ENCODE peak calls at places on chromosomes 4 and X, in five cellular contexts. H, D, E, R and O are unnamed samples.

GRCh38 chrX:71871367-71871766 is 39.3 kb upstream of the NHSL2 start:
- DNase-seq in H (no peak), D (peak), E (no peak), R (no peak), O (no peak)

GRCh38 chr4:173415092-173415491 is 16.2 kb upstream of the SCRG1 start:
- DNase-seq in H (no peak), D (no peak), E (no peak), R (no peak), O (no peak)

GRCh38 chrX:150664290-150664689 is 28.9 kb upstream of the MTMR1 start:
- DNase-seq in H (no peak), D (no peak), E (peak), R (no peak), O (no peak)

GRCh38 chr4:175273995-175274753 is 356.0 kb downstream of the ADAM29 start:
- DNase-seq in H (no peak), D (peak), E (no peak), R (no peak), O (no peak)

GRCh38 chr4:112938461-112939058 is 110.9 kb upstream of the ANK2 start:
- DNase-seq in H (peak), D (peak), E (peak), R (no peak), O (peak)

GRCh38 chr4:69984030-69984443 is 11.7 kb upstream of the STATH start:
- DNase-seq in H (peak), D (no peak), E (no peak), R (no peak), O (no peak)

GRCh38 chr4:34932591-34932990 is 1311.7 kb downstream of the ARAP2 start:
- DNase-seq in H (peak), D (no peak), E (no peak), R (no peak), O (no peak)

GRCh38 chr4:53136954-53137353 is 228.9 kb downstream of the SCFD2 start:
- DNase-seq in H (no peak), D (no peak), E (no peak), R (no peak), O (no peak)

GRCh38 chr4:22434895-22435294 is 81.0 kb downstream of the ADGRA3 start:
- DNase-seq in H (peak), D (peak), E (peak), R (no peak), O (peak)

GRCh38 chr4:189021831-189022230 is 882.6 kb downstream of the TRIML1 start:
- DNase-seq in H (peak), D (peak), E (no peak), R (no peak), O (no peak)

GRCh38 chrX:119622356-119623232 is 16.4 kb upstream of the NKRF start:
- DNase-seq in H (no peak), D (peak), E (no peak), R (no peak), O (no peak)

GRCh38 chrX:71992711-71993110 is 82.1 kb downstream of the NHSL2 start:
- DNase-seq in H (no peak), D (no peak), E (no peak), R (no peak), O (no peak)

GRCh38 chrX:20461576-20461975 is 194.9 kb upstream of the RPS6KA3 start:
- DNase-seq in H (peak), D (peak), E (no peak), R (no peak), O (no peak)

GRCh38 chrX:146967296-146967695 is 152.8 kb upstream of the CXorf51A start:
- DNase-seq in H (no peak), D (no peak), E (no peak), R (no peak), O (no peak)

GRCh38 chr4:6324461-6324998 is 54.9 kb downstream of the WFS1 start:
- DNase-seq in H (no peak), D (no peak), E (no peak), R (no peak), O (no peak)

GRCh38 chr4:6327220-6327917 is 57.7 kb downstream of the WFS1 start:
- DNase-seq in H (peak), D (peak), E (peak), R (no peak), O (peak)

GRCh38 chr4:6325791-6326290 is 56.2 kb downstream of the WFS1 start:
- DNase-seq in H (no peak), D (no peak), E (no peak), R (no peak), O (no peak)

GRCh38 chr4:6326312-6327060 is 56.8 kb downstream of the WFS1 start:
- DNase-seq in H (no peak), D (no peak), E (no peak), R (no peak), O (no peak)

DNA sequence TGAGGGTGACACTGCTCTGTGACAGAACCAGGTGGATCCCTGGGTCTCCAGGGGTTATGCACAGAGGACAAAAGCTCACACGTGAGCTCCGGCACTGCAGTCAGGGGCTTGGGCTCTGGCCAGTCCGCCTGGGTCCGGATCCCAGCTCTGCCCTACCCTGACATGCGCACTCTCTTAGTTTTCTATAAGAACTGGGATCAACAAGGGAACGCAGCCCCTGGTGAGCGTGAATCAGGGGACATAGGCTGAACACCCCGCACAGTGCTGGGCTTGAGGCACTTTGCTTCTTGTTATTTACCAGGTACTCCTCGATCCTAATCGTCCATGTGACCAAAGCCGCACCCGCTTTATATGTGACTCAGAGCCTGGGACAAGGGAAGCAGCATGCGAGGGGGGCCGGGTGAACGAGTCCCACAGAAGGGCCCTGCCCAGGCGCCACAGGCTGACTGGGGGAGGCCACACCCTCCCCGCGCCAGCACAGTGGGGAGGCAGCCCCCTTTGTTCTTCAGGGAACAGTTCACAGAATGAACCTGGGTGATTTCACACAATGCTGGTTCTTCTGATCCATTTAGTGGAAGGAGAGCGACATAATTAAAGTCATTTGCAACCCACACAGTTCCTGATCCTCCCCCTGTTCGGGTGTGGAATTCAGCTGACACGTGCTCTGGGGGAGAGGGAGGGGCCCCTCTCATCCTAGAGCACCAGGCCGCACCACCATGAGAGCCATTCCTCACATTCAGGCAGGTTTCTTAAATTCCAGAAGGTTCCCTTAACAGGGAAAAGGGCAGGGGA is 55.5 kb downstream of the WFS1 start:
- DNase-seq in H (no peak), D (no peak), E (no peak), R (no peak), O (no peak)
- TF ChIP-seq RAD21 in H (no peak), D (no peak), E (no peak), R (no peak), O (no peak)

GRCh38 chrX:129596077-129596476 is 56.0 kb downstream of the OCRL start:
- DNase-seq in H (no peak), D (no peak), E (no peak), R (no peak), O (no peak)

GRCh38 chrX:129599499-129599898 is 55.3 kb downstream of the APLN start:
- DNase-seq in H (no peak), D (no peak), E (no peak), R (no peak), O (no peak)

GRCh38 chrX:129597905-129598304 is 56.9 kb downstream of the APLN start:
- DNase-seq in H (no peak), D (no peak), E (no peak), R (no peak), O (no peak)

GRCh38 chrX:129599996-129600395 is 54.8 kb downstream of the APLN start:
- DNase-seq in H (no peak), D (no peak), E (no peak), R (no peak), O (no peak)

GRCh38 chrX:129600981-129601424 is 53.8 kb downstream of the APLN start:
- DNase-seq in H (peak), D (peak), E (peak), R (no peak), O (no peak)
- TF ChIP-seq RAD21 in H (peak), D (peak), E (peak), R (peak), O (peak)

GRCh38 chrX:68413254-68413653 is 20.0 kb downstream of the OPHN1 start:
- DNase-seq in H (no peak), D (no peak), E (no peak), R (no peak), O (no peak)

GRCh38 chrX:68411729-68412128 is 21.6 kb downstream of the OPHN1 start:
- DNase-seq in H (no peak), D (no peak), E (no peak), R (no peak), O (no peak)

GRCh38 chrX:68417651-68418050 is 15.6 kb downstream of the OPHN1 start:
- DNase-seq in H (no peak), D (no peak), E (no peak), R (no peak), O (no peak)

GRCh38 chrX:68416592-68416991 is 16.7 kb downstream of the OPHN1 start:
- DNase-seq in H (peak), D (no peak), E (no peak), R (no peak), O (no peak)

GRCh38 chrX:68415289-68415688 is 18.0 kb downstream of the OPHN1 start:
- DNase-seq in H (no peak), D (peak), E (no peak), R (no peak), O (no peak)
- TF ChIP-seq RAD21 in H (no peak), D (no peak), E (no peak), R (no peak), O (no peak)

GRCh38 chrX:152177497-152178269 is 39.3 kb upstream of the MAGEA10 start:
- DNase-seq in H (no peak), D (no peak), E (no peak), R (no peak), O (no peak)
- TF ChIP-seq RAD21 in H (no peak), D (no peak), E (no peak), R (no peak), O (no peak)

GRCh38 chr4:156169011-156169410 is 215.3 kb upstream of the CTSO start:
- DNase-seq in H (peak), D (peak), E (no peak), R (no peak), O (peak)
- TF ChIP-seq RAD21 in H (peak), D (peak), E (peak), R (peak), O (peak)

GRCh38 chr4:38733663-38734062 is 49.1 kb downstream of the TLR10 start:
- DNase-seq in H (no peak), D (no peak), E (no peak), R (no peak), O (no peak)
- TF ChIP-seq RAD21 in H (no peak), D (no peak), E (no peak), R (no peak), O (no peak)

GRCh38 chr4:44661940-44662622 is 10.7 kb upstream of the YIPF7 start:
- DNase-seq in H (peak), D (no peak), E (no peak), R (no peak), O (no peak)

GRCh38 chr4:44662623-44663006 is 11.2 kb upstream of the YIPF7 start:
- DNase-seq in H (no peak), D (no peak), E (no peak), R (no peak), O (no peak)

GRCh38 chr4:44663539-44664263 is 12.3 kb upstream of the YIPF7 start:
- DNase-seq in H (no peak), D (no peak), E (no peak), R (no peak), O (no peak)

DNA sequence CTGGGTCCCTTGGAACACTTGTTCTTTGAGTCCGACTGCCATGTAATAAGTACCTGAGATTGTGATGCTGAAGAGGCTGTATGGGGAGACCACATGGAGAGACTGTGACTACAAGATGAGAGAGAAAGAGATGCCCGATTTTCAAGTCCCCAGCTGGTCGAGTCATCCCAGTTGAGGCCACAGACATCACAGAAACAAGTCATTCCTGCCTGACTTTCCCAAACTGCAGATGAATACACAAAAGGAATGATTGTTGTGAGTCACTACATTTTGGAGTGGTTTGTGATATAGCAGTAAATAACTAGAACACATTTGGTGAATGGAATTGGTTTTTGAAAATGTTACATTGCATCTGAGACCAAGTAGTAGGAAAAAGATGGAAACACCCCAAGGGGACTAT is 9.0 kb upstream of the YIPF7 start:
- DNase-seq in H (no peak), D (no peak), E (no peak), R (no peak), O (no peak)
- TF ChIP-seq RAD21 in H (no peak), D (no peak), E (no peak), R (no peak), O (no peak)

GRCh38 chrX:154544885-154545284 is 1.8 kb downstream of the G6PD start:
- DNase-seq in H (no peak), D (no peak), E (no peak), R (no peak), O (no peak)

GRCh38 chrX:154548028-154548316 is 552 bp downstream of the IKBKG start:
- DNase-seq in H (no peak), D (peak), E (no peak), R (no peak), O (no peak)

GRCh38 chrX:154545673-154546274 is 872 bp downstream of the G6PD start:
- DNase-seq in H (peak), D (no peak), E (no peak), R (no peak), O (no peak)

GRCh38 chrX:154547245-154548027 is at the start of gene IKBKG:
- DNase-seq in H (peak), D (peak), E (peak), R (peak), O (peak)

GRCh38 chrX:154546354-154547244 is at the start of gene G6PD:
- DNase-seq in H (peak), D (peak), E (peak), R (no peak), O (peak)
- TF ChIP-seq RAD21 in H (no peak), D (no peak), E (no peak), R (no peak), O (no peak)

GRCh38 chr4:125244848-125245450 is 69.8 kb upstream of the FAT4 start:
- DNase-seq in H (no peak), D (peak), E (no peak), R (no peak), O (no peak)
- TF ChIP-seq RAD21 in H (peak), D (peak), E (peak), R (peak), O (peak)

DNA sequence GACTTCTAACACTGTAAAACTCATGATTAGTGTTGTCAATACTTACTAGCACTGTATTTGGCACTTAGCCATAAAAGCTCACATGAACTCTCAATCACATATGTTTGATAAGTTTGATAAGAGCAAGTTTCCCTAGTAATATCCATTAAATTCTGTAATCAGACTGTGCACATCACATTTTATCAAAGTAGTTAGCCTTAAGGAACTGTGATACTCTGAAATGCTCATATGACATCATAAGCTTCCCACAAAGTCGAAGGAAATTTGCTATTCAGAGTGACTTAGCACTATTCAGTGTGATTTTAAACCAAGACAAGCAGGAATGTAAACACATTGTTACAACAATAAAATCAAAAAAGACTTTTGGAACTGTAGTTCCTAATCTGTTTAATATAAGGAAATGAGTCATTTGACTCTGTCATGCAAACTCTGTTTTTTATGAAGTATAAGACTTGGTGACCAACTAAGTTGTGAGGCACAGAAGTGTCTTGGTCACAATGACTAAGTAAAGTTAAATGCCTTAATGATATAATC is 6.7 kb downstream of the SLC7A11 start:
- DNase-seq in H (peak), D (peak), E (peak), R (no peak), O (peak)
- TF ChIP-seq RAD21 in H (no peak), D (no peak), E (no peak), R (no peak), O (no peak)